ENCODE peak calls at places on chromosomes 7 and 10, in eight cellular contexts. One of them, this sample, is unnamed.
A peak's percentile ranks its signal among the peaks of the same experiment; 100 is the strongest.

GRCh38 chr10:43340619-43341018 is 30.8 kb upstream of the FXYD4 start:
- DNase-seq in NT2/D1: no peak
- DNase-seq in nephron progenitor cell: no peak
- DNase-seq in astrocyte of the spinal cord: no peak
- DNase-seq in HT1080: peak; percentile 65
- DNase-seq in NCI-H1105: no peak
- DNase-seq in activated T-cell treated with anti-CD3 and anti-CD28 coated beads, Interleukin-2, amount 50 U/mL, for 24 hours: no peak
- DNase-seq in left colon: no peak
- DNase-seq in this sample: peak; percentile 79

GRCh38 chr10:114821915-114822770 is 563 bp downstream of the FHIP2A start:
- DNase-seq in NT2/D1: no peak
- DNase-seq in nephron progenitor cell: peak; percentile 49
- DNase-seq in astrocyte of the spinal cord: peak; percentile 62
- DNase-seq in HT1080: peak; percentile 41
- DNase-seq in NCI-H1105: no peak
- DNase-seq in activated T-cell treated with anti-CD3 and anti-CD28 coated beads, Interleukin-2, amount 50 U/mL, for 24 hours: no peak
- DNase-seq in left colon: peak; percentile 26
- DNase-seq in this sample: peak; percentile 32

GRCh38 chr10:5416981-5417380 is 4.6 kb downstream of the NET1 start:
- DNase-seq in NT2/D1: no peak
- DNase-seq in nephron progenitor cell: no peak
- DNase-seq in astrocyte of the spinal cord: no peak
- DNase-seq in HT1080: no peak
- DNase-seq in NCI-H1105: no peak
- DNase-seq in activated T-cell treated with anti-CD3 and anti-CD28 coated beads, Interleukin-2, amount 50 U/mL, for 24 hours: no peak
- DNase-seq in left colon: no peak
- DNase-seq in this sample: no peak

GRCh38 chr7:133290676-133291332 is 37.9 kb downstream of the EXOC4 start:
- DNase-seq in NT2/D1: no peak
- DNase-seq in nephron progenitor cell: no peak
- DNase-seq in astrocyte of the spinal cord: no peak
- DNase-seq in HT1080: no peak
- DNase-seq in NCI-H1105: no peak
- DNase-seq in activated T-cell treated with anti-CD3 and anti-CD28 coated beads, Interleukin-2, amount 50 U/mL, for 24 hours: no peak
- DNase-seq in left colon: no peak
- DNase-seq in this sample: no peak

GRCh38 chr10:96038476-96039387 is 4.7 kb upstream of the CCNJ start:
- DNase-seq in NT2/D1: no peak
- DNase-seq in nephron progenitor cell: no peak
- DNase-seq in astrocyte of the spinal cord: no peak
- DNase-seq in HT1080: no peak
- DNase-seq in NCI-H1105: no peak
- DNase-seq in activated T-cell treated with anti-CD3 and anti-CD28 coated beads, Interleukin-2, amount 50 U/mL, for 24 hours: no peak
- DNase-seq in left colon: no peak
- DNase-seq in this sample: no peak

GRCh38 chr10:110422548-110422947 is 75.2 kb upstream of the DUSP5 start:
- DNase-seq in NT2/D1: no peak
- DNase-seq in nephron progenitor cell: no peak
- DNase-seq in astrocyte of the spinal cord: no peak
- DNase-seq in HT1080: no peak
- DNase-seq in NCI-H1105: no peak
- DNase-seq in activated T-cell treated with anti-CD3 and anti-CD28 coated beads, Interleukin-2, amount 50 U/mL, for 24 hours: no peak
- DNase-seq in left colon: no peak
- DNase-seq in this sample: no peak

GRCh38 chr7:37732253-37732652 is 48.7 kb downstream of the GPR141 start:
- DNase-seq in NT2/D1: peak; percentile 71
- DNase-seq in nephron progenitor cell: peak; percentile 52
- DNase-seq in astrocyte of the spinal cord: no peak
- DNase-seq in HT1080: peak; percentile 27
- DNase-seq in NCI-H1105: no peak
- DNase-seq in activated T-cell treated with anti-CD3 and anti-CD28 coated beads, Interleukin-2, amount 50 U/mL, for 24 hours: no peak
- DNase-seq in left colon: no peak
- DNase-seq in this sample: peak; percentile 42

GRCh38 chr10:58023341-58024073 is 244.2 kb downstream of the IPMK start:
- DNase-seq in NT2/D1: no peak
- DNase-seq in nephron progenitor cell: no peak
- DNase-seq in astrocyte of the spinal cord: peak; percentile 92
- DNase-seq in HT1080: peak; percentile 96
- DNase-seq in NCI-H1105: no peak
- DNase-seq in activated T-cell treated with anti-CD3 and anti-CD28 coated beads, Interleukin-2, amount 50 U/mL, for 24 hours: no peak
- DNase-seq in left colon: no peak
- DNase-seq in this sample: no peak

GRCh38 chr7:96414931-96415292 is 93.0 kb upstream of the SLC25A13 start:
- DNase-seq in NT2/D1: peak; percentile 36
- DNase-seq in nephron progenitor cell: peak; percentile 40
- DNase-seq in astrocyte of the spinal cord: peak; percentile 6
- DNase-seq in HT1080: peak; percentile 36
- DNase-seq in NCI-H1105: peak; percentile 52
- DNase-seq in activated T-cell treated with anti-CD3 and anti-CD28 coated beads, Interleukin-2, amount 50 U/mL, for 24 hours: peak; percentile 35
- DNase-seq in left colon: no peak
- DNase-seq in this sample: no peak

GRCh38 chr7:1692500-1693418 is 22.7 kb downstream of the ELFN1 start:
- DNase-seq in NT2/D1: no peak
- DNase-seq in nephron progenitor cell: no peak
- DNase-seq in astrocyte of the spinal cord: no peak
- DNase-seq in HT1080: no peak
- DNase-seq in NCI-H1105: no peak
- DNase-seq in activated T-cell treated with anti-CD3 and anti-CD28 coated beads, Interleukin-2, amount 50 U/mL, for 24 hours: no peak
- DNase-seq in left colon: no peak
- DNase-seq in this sample: no peak

GRCh38 chr7:76020031-76020714 is 25.8 kb upstream of the TMEM120A start:
- DNase-seq in NT2/D1: peak; percentile 61
- DNase-seq in nephron progenitor cell: peak; percentile 78
- DNase-seq in astrocyte of the spinal cord: peak; percentile 51
- DNase-seq in HT1080: peak; percentile 60
- DNase-seq in NCI-H1105: peak; percentile 23
- DNase-seq in activated T-cell treated with anti-CD3 and anti-CD28 coated beads, Interleukin-2, amount 50 U/mL, for 24 hours: peak; percentile 84
- DNase-seq in left colon: peak; percentile 45
- DNase-seq in this sample: peak; percentile 73

GRCh38 chr10:128859738-128860386 is 607.2 kb upstream of the MGMT start:
- DNase-seq in NT2/D1: peak; percentile 13
- DNase-seq in nephron progenitor cell: peak; percentile 48
- DNase-seq in astrocyte of the spinal cord: no peak
- DNase-seq in HT1080: peak; percentile 30
- DNase-seq in NCI-H1105: no peak
- DNase-seq in activated T-cell treated with anti-CD3 and anti-CD28 coated beads, Interleukin-2, amount 50 U/mL, for 24 hours: no peak
- DNase-seq in left colon: no peak
- DNase-seq in this sample: peak; percentile 31

GRCh38 chr10:132311338-132311939 is 3.7 kb upstream of the STK32C start:
- DNase-seq in NT2/D1: no peak
- DNase-seq in nephron progenitor cell: no peak
- DNase-seq in astrocyte of the spinal cord: no peak
- DNase-seq in HT1080: peak; percentile 20
- DNase-seq in NCI-H1105: no peak
- DNase-seq in activated T-cell treated with anti-CD3 and anti-CD28 coated beads, Interleukin-2, amount 50 U/mL, for 24 hours: peak; percentile 28
- DNase-seq in left colon: peak; percentile 23
- DNase-seq in this sample: no peak

GRCh38 chr7:117165656-117166055 is 157.2 kb downstream of the WNT2 start:
- DNase-seq in NT2/D1: no peak
- DNase-seq in nephron progenitor cell: no peak
- DNase-seq in astrocyte of the spinal cord: no peak
- DNase-seq in HT1080: no peak
- DNase-seq in NCI-H1105: no peak
- DNase-seq in activated T-cell treated with anti-CD3 and anti-CD28 coated beads, Interleukin-2, amount 50 U/mL, for 24 hours: no peak
- DNase-seq in left colon: peak; percentile 24
- DNase-seq in this sample: peak; percentile 33

GRCh38 chr7:151616443-151617213 is 96.9 kb upstream of the RHEB start:
- DNase-seq in NT2/D1: no peak
- DNase-seq in nephron progenitor cell: no peak
- DNase-seq in astrocyte of the spinal cord: no peak
- DNase-seq in HT1080: no peak
- DNase-seq in NCI-H1105: no peak
- DNase-seq in activated T-cell treated with anti-CD3 and anti-CD28 coated beads, Interleukin-2, amount 50 U/mL, for 24 hours: no peak
- DNase-seq in left colon: no peak
- DNase-seq in this sample: no peak

GRCh38 chr10:78685466-78686163 is 383.2 kb upstream of the ZMIZ1 start:
- DNase-seq in NT2/D1: no peak
- DNase-seq in nephron progenitor cell: no peak
- DNase-seq in astrocyte of the spinal cord: peak; percentile 13
- DNase-seq in HT1080: peak; percentile 23
- DNase-seq in NCI-H1105: no peak
- DNase-seq in activated T-cell treated with anti-CD3 and anti-CD28 coated beads, Interleukin-2, amount 50 U/mL, for 24 hours: no peak
- DNase-seq in left colon: no peak
- DNase-seq in this sample: no peak

GRCh38 chr10:105352281-105352680 is 711.2 kb downstream of the SORCS3 start:
- DNase-seq in NT2/D1: no peak
- DNase-seq in nephron progenitor cell: no peak
- DNase-seq in astrocyte of the spinal cord: no peak
- DNase-seq in HT1080: no peak
- DNase-seq in NCI-H1105: no peak
- DNase-seq in activated T-cell treated with anti-CD3 and anti-CD28 coated beads, Interleukin-2, amount 50 U/mL, for 24 hours: no peak
- DNase-seq in left colon: no peak
- DNase-seq in this sample: no peak

GRCh38 chr10:50508315-50509051 is 115.3 kb downstream of the SGMS1 start:
- DNase-seq in NT2/D1: no peak
- DNase-seq in nephron progenitor cell: no peak
- DNase-seq in astrocyte of the spinal cord: no peak
- DNase-seq in HT1080: no peak
- DNase-seq in NCI-H1105: no peak
- DNase-seq in activated T-cell treated with anti-CD3 and anti-CD28 coated beads, Interleukin-2, amount 50 U/mL, for 24 hours: no peak
- DNase-seq in left colon: no peak
- DNase-seq in this sample: no peak

GRCh38 chr7:108016841-108017775 is 14.1 kb upstream of the LAMB1 start:
- DNase-seq in NT2/D1: no peak
- DNase-seq in nephron progenitor cell: no peak
- DNase-seq in astrocyte of the spinal cord: peak; percentile 61
- DNase-seq in HT1080: peak; percentile 73
- DNase-seq in NCI-H1105: peak; percentile 17
- DNase-seq in activated T-cell treated with anti-CD3 and anti-CD28 coated beads, Interleukin-2, amount 50 U/mL, for 24 hours: no peak
- DNase-seq in left colon: no peak
- DNase-seq in this sample: no peak

GRCh38 chr7:76220185-76221057 is 18.7 kb downstream of the SRRM3 start:
- DNase-seq in NT2/D1: peak; percentile 67
- DNase-seq in nephron progenitor cell: peak; percentile 59
- DNase-seq in astrocyte of the spinal cord: peak; percentile 19
- DNase-seq in HT1080: peak; percentile 47
- DNase-seq in NCI-H1105: no peak
- DNase-seq in activated T-cell treated with anti-CD3 and anti-CD28 coated beads, Interleukin-2, amount 50 U/mL, for 24 hours: no peak
- DNase-seq in left colon: no peak
- DNase-seq in this sample: no peak

GRCh38 chr7:155762639-155763038 is 49.6 kb downstream of the SHH start:
- DNase-seq in NT2/D1: no peak
- DNase-seq in nephron progenitor cell: no peak
- DNase-seq in astrocyte of the spinal cord: no peak
- DNase-seq in HT1080: no peak
- DNase-seq in NCI-H1105: no peak
- DNase-seq in activated T-cell treated with anti-CD3 and anti-CD28 coated beads, Interleukin-2, amount 50 U/mL, for 24 hours: no peak
- DNase-seq in left colon: no peak
- DNase-seq in this sample: no peak

GRCh38 chr10:71618176-71618575 is 101.4 kb downstream of the C10orf105 start:
- DNase-seq in NT2/D1: no peak
- DNase-seq in nephron progenitor cell: no peak
- DNase-seq in astrocyte of the spinal cord: no peak
- DNase-seq in HT1080: no peak
- DNase-seq in NCI-H1105: no peak
- DNase-seq in activated T-cell treated with anti-CD3 and anti-CD28 coated beads, Interleukin-2, amount 50 U/mL, for 24 hours: no peak
- DNase-seq in left colon: no peak
- DNase-seq in this sample: no peak

GRCh38 chr10:56823849-56824248 is 462.8 kb upstream of the ZWINT start:
- DNase-seq in NT2/D1: peak; percentile 18
- DNase-seq in nephron progenitor cell: no peak
- DNase-seq in astrocyte of the spinal cord: no peak
- DNase-seq in HT1080: peak; percentile 36
- DNase-seq in NCI-H1105: no peak
- DNase-seq in activated T-cell treated with anti-CD3 and anti-CD28 coated beads, Interleukin-2, amount 50 U/mL, for 24 hours: no peak
- DNase-seq in left colon: no peak
- DNase-seq in this sample: no peak